ENCODE peak calls at places on chromosomes 12 and 14, in seven cellular contexts. T, D, X, G, O, A and J are unnamed samples.

GRCh38 chr12:53493610-53494391 is 5.5 kb downstream of the MAP3K12 start:
- DNase-seq in T (no peak), D (no peak), X (no peak), G (peak), O (no peak), A (no peak), J (no peak)

GRCh38 chr12:106861984-106862894 is 87.8 kb downstream of the RIC8B start:
- DNase-seq in T (no peak), D (no peak), X (no peak), G (no peak), O (peak), A (no peak), J (no peak)

GRCh38 chr14:73591690-73592448 is at the start of gene ACOT4:
- DNase-seq in T (no peak), D (peak), X (no peak), G (no peak), O (peak), A (peak), J (peak)

GRCh38 chr12:177980-178714 is 35.8 kb downstream of the SLC6A12 start:
- DNase-seq in T (no peak), D (no peak), X (no peak), G (no peak), O (no peak), A (no peak), J (no peak)

GRCh38 chr14:34324363-34324795 is 137.7 kb downstream of the SPTSSA start:
- DNase-seq in T (no peak), D (peak), X (no peak), G (peak), O (peak), A (peak), J (no peak)

GRCh38 chr12:64323476-64324225 is 66.9 kb downstream of the C12orf56 start:
- DNase-seq in T (no peak), D (no peak), X (no peak), G (no peak), O (no peak), A (no peak), J (no peak)

GRCh38 chr12:96121271-96121711 is 72.9 kb upstream of the ELK3 start:
- DNase-seq in T (no peak), D (no peak), X (no peak), G (no peak), O (peak), A (no peak), J (no peak)

GRCh38 chr12:85803231-85803630 is 33.0 kb downstream of the RASSF9 start:
- DNase-seq in T (no peak), D (no peak), X (no peak), G (no peak), O (peak), A (no peak), J (no peak)

GRCh38 chr14:36663404-36664321 is 2.0 kb downstream of the PAX9 start:
- DNase-seq in T (no peak), D (no peak), X (no peak), G (no peak), O (peak), A (no peak), J (no peak)

GRCh38 chr14:58082491-58083098 is 69.4 kb downstream of the ARMH4 start:
- DNase-seq in T (no peak), D (no peak), X (no peak), G (no peak), O (peak), A (no peak), J (no peak)

GRCh38 chr12:106717671-106718070 is 56.8 kb upstream of the RIC8B start:
- DNase-seq in T (no peak), D (no peak), X (no peak), G (no peak), O (no peak), A (no peak), J (no peak)

GRCh38 chr12:6020930-6021329 is 75.9 kb upstream of the ANO2 start:
- DNase-seq in T (no peak), D (no peak), X (no peak), G (no peak), O (no peak), A (no peak), J (no peak)

GRCh38 chr12:94648578-94648977 is 1.8 kb downstream of the TMCC3 start:
- DNase-seq in T (no peak), D (no peak), X (no peak), G (no peak), O (no peak), A (no peak), J (no peak)

GRCh38 chr12:104975621-104976343 is 10.3 kb upstream of the NOPCHAP1 start:
- DNase-seq in T (no peak), D (no peak), X (no peak), G (no peak), O (peak), A (no peak), J (no peak)

GRCh38 chr12:97267803-97268202 is 194.8 kb upstream of the RMST start:
- DNase-seq in T (no peak), D (no peak), X (no peak), G (no peak), O (no peak), A (no peak), J (no peak)

GRCh38 chr12:94940771-94941170 is 62.7 kb downstream of the NDUFA12 start:
- DNase-seq in T (no peak), D (no peak), X (no peak), G (no peak), O (no peak), A (no peak), J (no peak)

GRCh38 chr14:61500046-61500445 is 178.7 kb downstream of the PRKCH start:
- DNase-seq in T (no peak), D (no peak), X (no peak), G (no peak), O (no peak), A (no peak), J (no peak)

GRCh38 chr12:86914716-86915115 is 658.5 kb upstream of the MGAT4C start:
- DNase-seq in T (no peak), D (no peak), X (no peak), G (no peak), O (peak), A (no peak), J (no peak)

GRCh38 chr12:67741234-67741633 is 92.7 kb downstream of the DYRK2 start:
- DNase-seq in T (no peak), D (no peak), X (no peak), G (no peak), O (peak), A (no peak), J (no peak)

GRCh38 chr12:109458771-109459208 is 18.3 kb downstream of the KCTD10 start:
- DNase-seq in T (no peak), D (no peak), X (no peak), G (no peak), O (peak), A (no peak), J (no peak)

GRCh38 chr12:3684449-3685051 is 68.4 kb downstream of the CRACR2A start:
- DNase-seq in T (no peak), D (no peak), X (no peak), G (no peak), O (no peak), A (no peak), J (no peak)

GRCh38 chr12:22333751-22334695 is 484 bp downstream of the ST8SIA1 start:
- DNase-seq in T (no peak), D (peak), X (no peak), G (no peak), O (no peak), A (peak), J (no peak)

GRCh38 chr14:100767003-100767787 is 40.5 kb downstream of the DLK1 start:
- DNase-seq in T (no peak), D (no peak), X (no peak), G (no peak), O (no peak), A (no peak), J (no peak)

GRCh38 chr14:100620437-100621100 is 33.4 kb upstream of the BEGAIN start:
- DNase-seq in T (no peak), D (peak), X (no peak), G (no peak), O (no peak), A (no peak), J (no peak)

GRCh38 chr12:117850048-117850447 is 118.7 kb downstream of the KSR2 start:
- DNase-seq in T (no peak), D (no peak), X (no peak), G (peak), O (peak), A (peak), J (no peak)

GRCh38 chr14:22563987-22564386 is 25.0 kb downstream of the DAD1 start:
- DNase-seq in T (no peak), D (no peak), X (no peak), G (peak), O (no peak), A (no peak), J (no peak)

GRCh38 chr12:96514328-96514727 is 25.0 kb downstream of the CFAP54 start:
- DNase-seq in T (no peak), D (no peak), X (no peak), G (peak), O (peak), A (no peak), J (no peak)

DNA sequence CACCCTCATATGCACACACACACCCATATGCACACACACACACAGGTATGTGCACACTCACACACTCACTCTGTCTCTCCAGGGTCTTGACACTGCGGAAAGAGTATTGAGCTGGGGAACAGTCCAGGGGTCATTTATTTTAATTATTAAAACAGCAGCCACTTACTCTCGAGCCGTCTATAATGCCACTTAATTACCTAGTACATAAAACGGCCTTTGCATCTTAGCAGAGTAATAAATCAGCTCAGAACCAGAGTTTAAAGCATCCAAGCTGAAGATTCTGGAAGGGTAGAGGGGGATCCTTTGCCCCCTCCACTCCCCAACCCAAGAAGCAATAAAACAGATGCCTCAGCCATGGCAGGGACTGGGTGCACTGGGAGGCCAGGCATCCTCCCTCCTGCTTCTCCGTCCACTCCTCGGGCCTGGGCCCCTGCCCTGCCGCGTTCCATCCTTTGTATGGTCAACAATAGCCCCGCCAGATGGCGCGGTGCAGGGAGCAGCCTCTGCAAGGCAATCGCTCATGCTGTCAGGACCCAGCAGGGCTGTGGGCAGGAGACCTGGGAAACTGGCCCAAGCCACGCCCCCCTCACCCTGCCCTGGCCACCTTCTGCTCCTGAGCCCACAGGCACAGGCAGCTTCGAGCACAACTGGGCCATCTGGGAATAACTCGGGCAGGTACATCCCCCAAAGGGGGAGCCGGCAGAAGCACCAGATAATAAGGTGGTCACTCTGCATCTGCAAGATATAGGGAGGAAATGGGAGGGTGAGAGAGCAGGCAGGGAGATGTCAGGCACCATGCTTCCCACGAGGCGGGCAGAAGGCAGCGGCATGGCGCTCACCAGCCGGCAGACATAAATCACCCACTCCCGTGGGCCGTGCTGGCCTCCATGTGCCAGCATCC is 40.9 kb downstream of the CCDC85C start:
- DNase-seq in T (peak), D (peak), X (no peak), G (no peak), O (peak), A (peak), J (no peak)
- TF ChIP-seq CTCF in T (peak), D (peak), X (peak), G (no peak), O (peak), A (peak), J (no peak)

DNA sequence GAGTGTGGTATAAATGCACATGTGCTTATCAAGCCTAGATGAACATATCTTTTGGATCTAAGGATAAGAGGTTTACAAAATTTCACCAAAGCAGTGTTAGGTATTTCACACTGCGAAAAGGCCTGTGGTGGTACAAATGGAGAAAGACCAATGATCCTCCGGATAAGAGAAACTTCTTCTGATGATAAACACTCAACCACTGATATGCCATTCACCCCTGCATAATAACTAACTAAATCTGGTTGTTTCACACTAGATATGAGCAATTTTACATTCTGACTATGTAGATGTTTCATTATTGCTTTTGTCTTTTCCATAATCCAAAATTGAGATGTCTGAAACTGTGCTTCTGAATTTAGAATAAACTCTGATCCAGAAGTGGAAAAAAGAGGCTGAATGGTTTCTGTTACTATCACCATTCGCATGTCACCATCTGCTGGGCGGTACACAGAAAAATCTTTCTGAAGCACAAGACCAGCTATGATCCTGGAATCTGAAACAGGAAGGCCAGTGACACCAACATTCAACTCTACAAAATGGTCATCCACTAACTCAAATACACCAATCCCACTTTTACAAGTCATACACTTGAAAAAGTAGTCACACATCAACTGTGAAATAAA is 1.3 kb downstream of the BBS10 start:
- DNase-seq in T (no peak), D (no peak), X (no peak), G (peak), O (peak), A (no peak), J (no peak)
- TF ChIP-seq CTCF in T (peak), D (no peak), X (no peak), G (peak), O (peak), A (no peak), J (no peak)

DNA sequence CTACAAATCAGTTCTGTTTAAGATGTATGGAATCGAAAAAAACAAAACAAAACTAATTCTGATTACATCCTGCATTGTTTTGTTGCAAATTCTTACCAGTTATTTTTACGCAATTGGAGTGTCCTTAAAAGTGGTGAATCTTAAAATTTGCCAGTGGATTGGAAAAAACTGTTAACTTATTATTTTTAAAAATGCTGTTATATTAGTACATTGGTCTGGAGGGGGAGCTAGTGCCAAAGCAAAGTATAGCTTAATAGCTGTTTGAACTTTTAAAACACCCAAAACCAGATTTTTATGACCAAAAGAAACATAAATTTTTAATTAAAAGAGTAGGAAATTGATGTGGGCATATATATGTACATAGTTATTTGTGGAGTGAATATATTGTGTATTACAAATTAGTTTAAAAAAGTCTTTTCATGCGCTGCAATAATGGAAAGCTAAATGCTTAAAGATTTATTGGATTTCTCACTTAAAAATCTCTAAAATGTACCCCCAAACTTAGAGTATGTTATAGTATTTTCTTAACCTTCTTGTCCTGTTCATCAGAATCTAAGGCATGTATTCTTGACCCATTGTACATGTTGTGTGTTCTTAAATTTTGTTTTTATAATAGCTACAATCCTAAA is 2.5 kb downstream of the FUT8 start:
- DNase-seq in T (no peak), D (no peak), X (no peak), G (peak), O (peak), A (no peak), J (no peak)
- TF ChIP-seq CTCF in T (peak), D (peak), X (peak), G (peak), O (peak), A (peak), J (peak)

DNA sequence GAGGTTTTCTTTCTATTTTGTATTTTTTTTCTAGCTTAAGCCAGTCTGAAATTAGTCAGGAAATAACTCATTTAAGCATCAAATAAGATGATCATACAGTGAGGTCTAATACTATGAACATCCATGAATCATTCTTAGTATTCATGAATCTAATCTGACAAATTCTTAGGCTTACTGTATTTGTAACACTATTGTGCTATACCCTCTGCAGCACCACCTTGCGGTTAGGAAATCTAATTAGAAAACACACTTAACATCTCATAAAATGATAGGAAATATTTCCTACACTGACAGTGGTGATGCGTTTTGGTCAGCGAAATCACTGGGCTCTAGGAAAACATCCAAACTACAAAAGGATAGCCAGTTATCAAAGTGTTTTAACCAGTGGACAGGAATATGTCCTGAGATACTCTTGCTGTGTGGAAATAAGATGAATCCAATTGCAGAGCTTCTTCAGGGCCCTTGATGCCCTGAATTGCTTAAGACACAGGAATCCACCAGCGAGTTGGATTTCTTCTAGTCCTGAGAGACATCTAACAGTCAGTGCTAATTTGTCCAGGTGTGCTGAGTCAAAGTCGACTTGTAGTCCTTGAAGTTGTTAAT is 109.3 kb upstream of the MYF6 start:
- DNase-seq in T (no peak), D (no peak), X (no peak), G (peak), O (peak), A (no peak), J (no peak)
- TF ChIP-seq CTCF in T (peak), D (no peak), X (peak), G (peak), O (peak), A (peak), J (no peak)

GRCh38 chr12:26153421-26154154 is 28.8 kb upstream of the BHLHE41 start:
- DNase-seq in T (no peak), D (no peak), X (peak), G (no peak), O (peak), A (no peak), J (no peak)

GRCh38 chr12:26158078-26158764 is 33.4 kb upstream of the BHLHE41 start:
- DNase-seq in T (no peak), D (no peak), X (no peak), G (peak), O (no peak), A (no peak), J (peak)

GRCh38 chr12:26156201-26156871 is 31.5 kb upstream of the BHLHE41 start:
- DNase-seq in T (no peak), D (peak), X (no peak), G (peak), O (peak), A (no peak), J (peak)

GRCh38 chr12:26152507-26153102 is 27.8 kb upstream of the BHLHE41 start:
- DNase-seq in T (no peak), D (no peak), X (no peak), G (no peak), O (peak), A (no peak), J (no peak)

GRCh38 chr12:26156996-26157395 is 32.2 kb upstream of the BHLHE41 start:
- DNase-seq in T (no peak), D (no peak), X (no peak), G (no peak), O (no peak), A (no peak), J (no peak)
- TF ChIP-seq CTCF in T (no peak), D (no peak), X (no peak), G (no peak), O (no peak), A (no peak), J (no peak)

DNA sequence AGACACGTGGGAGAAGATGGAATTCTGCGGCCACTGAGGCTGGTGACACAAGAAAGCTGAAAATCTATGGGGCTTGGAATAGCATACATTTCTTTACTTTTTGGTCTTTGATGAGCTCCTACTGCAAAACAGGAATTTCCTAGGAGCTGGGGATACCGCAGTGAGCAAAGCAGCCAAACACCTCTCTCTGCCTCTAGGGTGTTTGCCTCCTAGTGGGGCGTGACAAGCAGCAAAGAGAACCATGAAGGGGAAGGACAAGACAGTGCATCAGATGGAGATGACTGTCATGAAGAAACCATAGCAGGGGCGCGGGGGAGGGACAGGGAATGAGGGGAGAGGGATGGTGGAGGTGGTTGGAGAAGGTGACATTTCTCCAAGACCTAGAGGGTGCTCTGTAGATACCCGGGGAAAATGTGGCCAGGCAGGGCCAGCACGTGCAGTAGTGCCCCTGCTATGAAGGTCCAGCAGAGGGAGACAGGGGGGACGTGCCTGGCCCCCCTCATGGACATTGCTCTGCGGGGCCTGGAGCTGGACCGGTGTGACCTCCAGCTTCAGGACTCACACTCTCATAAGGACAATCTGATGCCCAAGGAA is 58.6 kb downstream of the SERPINA3 start:
- DNase-seq in T (peak), D (no peak), X (no peak), G (no peak), O (no peak), A (no peak), J (no peak)
- TF ChIP-seq CTCF in T (no peak), D (no peak), X (no peak), G (no peak), O (no peak), A (no peak), J (no peak)

GRCh38 chr14:104724981-104725771 is 1.1 kb downstream of the ADSS1 start:
- DNase-seq in T (no peak), D (peak), X (no peak), G (no peak), O (no peak), A (no peak), J (no peak)
- TF ChIP-seq CTCF in T (peak), D (no peak), X (peak), G (peak), O (peak), A (no peak), J (no peak)